ENCODE peak calls at places on chromosome 18, in eight cellular contexts. One of them, this sample, is unnamed.

GRCh38 chr18:51255694-51256093 is 58.2 kb upstream of the MEX3C start:
- DNase-seq in H9: no peak
- DNase-seq in mesothelial cell of epicardium: no peak
- DNase-seq in endothelial cell: no peak
- DNase-seq in CD4-positive, alpha-beta T cell: no peak
- DNase-seq in A549: no peak
- DNase-seq in PC-3: no peak
- DNase-seq in body of pancreas: no peak
- DNase-seq in this sample: no peak

GRCh38 chr18:533995-534601 is 33.6 kb upstream of the COLEC12 start:
- DNase-seq in A549: no peak
- DNase-seq in endothelial cell: no peak
- DNase-seq in PC-3: no peak
- DNase-seq in CD4-positive, alpha-beta T cell: no peak
- DNase-seq in mesothelial cell of epicardium: no peak
- DNase-seq in H9: no peak
- DNase-seq in body of pancreas: no peak
- DNase-seq in this sample: no peak

GRCh38 chr18:67935638-67936037 is 419.1 kb upstream of the DSEL start:
- DNase-seq in PC-3: no peak
- DNase-seq in body of pancreas: no peak
- DNase-seq in endothelial cell: no peak
- DNase-seq in H9: no peak
- DNase-seq in CD4-positive, alpha-beta T cell: no peak
- DNase-seq in mesothelial cell of epicardium: no peak
- DNase-seq in A549: no peak
- DNase-seq in this sample: no peak

GRCh38 chr18:77066101-77066500 is 66.5 kb downstream of the MBP start:
- DNase-seq in CD4-positive, alpha-beta T cell: no peak
- DNase-seq in body of pancreas: no peak
- DNase-seq in endothelial cell: no peak
- DNase-seq in mesothelial cell of epicardium: no peak
- DNase-seq in H9: no peak
- DNase-seq in A549: no peak
- DNase-seq in PC-3: no peak
- DNase-seq in this sample: no peak

GRCh38 chr18:9615973-9616559 is 1.7 kb upstream of the PPP4R1 start:
- DNase-seq in mesothelial cell of epicardium: no peak
- DNase-seq in body of pancreas: no peak
- DNase-seq in endothelial cell: no peak
- DNase-seq in CD4-positive, alpha-beta T cell: no peak
- DNase-seq in PC-3: peak; percentile 54
- DNase-seq in A549: no peak
- DNase-seq in H9: no peak
- DNase-seq in this sample: no peak

GRCh38 chr18:63505566-63506335 is 29.0 kb downstream of the SERPINB5 start:
- DNase-seq in H9: peak; percentile 42
- DNase-seq in PC-3: peak; percentile 75
- DNase-seq in CD4-positive, alpha-beta T cell: no peak
- DNase-seq in endothelial cell: peak; percentile 73
- DNase-seq in mesothelial cell of epicardium: no peak
- DNase-seq in body of pancreas: peak; percentile 6
- DNase-seq in A549: peak; percentile 44
- DNase-seq in this sample: no peak

GRCh38 chr18:23156134-23156533 is 20.8 kb downstream of the CABLES1 start:
- DNase-seq in PC-3: no peak
- DNase-seq in CD4-positive, alpha-beta T cell: no peak
- DNase-seq in H9: no peak
- DNase-seq in endothelial cell: no peak
- DNase-seq in A549: no peak
- DNase-seq in mesothelial cell of epicardium: no peak
- DNase-seq in body of pancreas: no peak
- DNase-seq in this sample: no peak

GRCh38 chr18:50266248-50266704 is at the start of gene CFAP53:
- DNase-seq in CD4-positive, alpha-beta T cell: peak; percentile 70
- DNase-seq in body of pancreas: peak; percentile 94
- DNase-seq in PC-3: peak; percentile 55
- DNase-seq in endothelial cell: peak; percentile 91
- DNase-seq in A549: peak; percentile 84
- DNase-seq in H9: peak; percentile 95
- DNase-seq in mesothelial cell of epicardium: peak; percentile 85
- DNase-seq in this sample: peak; percentile 99

GRCh38 chr18:11981383-11981632 is at the start of gene IMPA2:
- DNase-seq in mesothelial cell of epicardium: no peak
- DNase-seq in H9: no peak
- DNase-seq in PC-3: no peak
- DNase-seq in A549: no peak
- DNase-seq in body of pancreas: no peak
- DNase-seq in CD4-positive, alpha-beta T cell: no peak
- DNase-seq in endothelial cell: no peak
- DNase-seq in this sample: no peak

GRCh38 chr18:28718696-28719095 is 541.8 kb upstream of the CDH2 start:
- DNase-seq in CD4-positive, alpha-beta T cell: no peak
- DNase-seq in PC-3: no peak
- DNase-seq in H9: no peak
- DNase-seq in mesothelial cell of epicardium: no peak
- DNase-seq in A549: no peak
- DNase-seq in endothelial cell: no peak
- DNase-seq in body of pancreas: no peak
- DNase-seq in this sample: no peak

GRCh38 chr18:59861963-59862819 is 37.6 kb upstream of the PMAIP1 start:
- DNase-seq in body of pancreas: no peak
- DNase-seq in endothelial cell: no peak
- DNase-seq in H9: no peak
- DNase-seq in CD4-positive, alpha-beta T cell: no peak
- DNase-seq in mesothelial cell of epicardium: no peak
- DNase-seq in A549: no peak
- DNase-seq in PC-3: no peak
- DNase-seq in this sample: no peak

DNA sequence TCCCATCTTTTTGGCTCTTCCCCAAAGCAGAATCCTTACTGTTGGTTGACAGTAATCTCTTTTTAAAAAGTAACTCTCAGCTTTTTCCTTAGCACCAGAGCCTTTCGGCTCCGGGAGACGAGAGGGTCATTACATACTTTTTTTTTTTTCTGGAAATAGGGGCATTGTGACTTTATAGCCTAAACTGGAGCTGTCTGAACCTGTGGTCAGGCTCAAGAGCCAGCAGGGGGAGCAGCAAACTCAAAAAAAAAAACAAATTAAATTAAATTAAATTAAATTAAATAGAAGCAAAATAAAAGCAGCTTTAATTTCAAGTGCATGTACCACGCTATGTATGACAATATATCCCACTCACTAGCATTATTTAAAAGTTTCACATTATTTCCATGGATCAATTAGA is 156.6 kb downstream of the DTNA start:
- DNase-seq in CD4-positive, alpha-beta T cell: no peak
- DNase-seq in endothelial cell: no peak
- DNase-seq in mesothelial cell of epicardium: no peak
- DNase-seq in PC-3: no peak
- DNase-seq in H9: no peak
- DNase-seq in A549: no peak
- DNase-seq in body of pancreas: no peak
- DNase-seq in this sample: no peak
- TF ChIP-seq CTCF in CD4-positive, alpha-beta T cell: peak; percentile 48
- TF ChIP-seq CTCF in endothelial cell: peak; percentile 60
- TF ChIP-seq CTCF in mesothelial cell of epicardium: peak; percentile 52
- TF ChIP-seq CTCF in PC-3: no peak
- TF ChIP-seq CTCF in H9: peak; percentile 77
- TF ChIP-seq CTCF in A549: peak; percentile 59
- TF ChIP-seq CTCF in body of pancreas: no peak
- TF ChIP-seq CTCF in this sample: peak; percentile 32

GRCh38 chr18:2471523-2471922 is 99.8 kb downstream of the METTL4 start:
- DNase-seq in body of pancreas: no peak
- DNase-seq in PC-3: peak; percentile 11
- DNase-seq in CD4-positive, alpha-beta T cell: no peak
- DNase-seq in H9: no peak
- DNase-seq in mesothelial cell of epicardium: no peak
- DNase-seq in endothelial cell: no peak
- DNase-seq in A549: no peak
- DNase-seq in this sample: no peak
- TF ChIP-seq CTCF in body of pancreas: no peak
- TF ChIP-seq CTCF in PC-3: peak; percentile 45
- TF ChIP-seq CTCF in CD4-positive, alpha-beta T cell: no peak
- TF ChIP-seq CTCF in H9: peak; percentile 55
- TF ChIP-seq CTCF in mesothelial cell of epicardium: no peak
- TF ChIP-seq CTCF in endothelial cell: no peak
- TF ChIP-seq CTCF in A549: no peak
- TF ChIP-seq CTCF in this sample: no peak

DNA sequence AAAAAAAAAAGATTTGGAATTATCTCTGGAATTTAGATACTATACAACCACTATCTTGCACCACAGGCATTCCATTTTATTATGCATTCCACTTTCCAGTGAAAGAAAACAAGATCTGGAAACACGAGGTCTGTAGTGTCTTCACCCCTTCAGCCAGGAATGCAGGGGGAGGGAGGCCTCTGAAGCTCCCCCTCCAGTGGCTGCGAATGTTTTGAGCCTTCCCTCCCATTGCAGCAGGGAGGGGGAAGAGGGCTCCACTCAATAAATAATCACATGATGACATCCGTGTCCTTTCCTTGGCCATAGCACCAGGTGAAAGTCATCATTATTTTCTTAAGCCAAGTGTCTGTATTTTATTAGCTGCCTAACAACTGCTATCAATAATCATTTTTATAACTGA is 38.7 kb downstream of the ALPK2 start:
- DNase-seq in PC-3: no peak
- DNase-seq in body of pancreas: peak; percentile 11
- DNase-seq in H9: no peak
- DNase-seq in mesothelial cell of epicardium: no peak
- DNase-seq in CD4-positive, alpha-beta T cell: no peak
- DNase-seq in A549: no peak
- DNase-seq in endothelial cell: no peak
- DNase-seq in this sample: no peak
- TF ChIP-seq CTCF in PC-3: no peak
- TF ChIP-seq CTCF in body of pancreas: no peak
- TF ChIP-seq CTCF in H9: no peak
- TF ChIP-seq CTCF in mesothelial cell of epicardium: no peak
- TF ChIP-seq CTCF in CD4-positive, alpha-beta T cell: no peak
- TF ChIP-seq CTCF in A549: no peak
- TF ChIP-seq CTCF in endothelial cell: no peak
- TF ChIP-seq CTCF in this sample: no peak

GRCh38 chr18:43563780-43564179 is 286.5 kb upstream of the SYT4 start:
- DNase-seq in CD4-positive, alpha-beta T cell: no peak
- DNase-seq in A549: no peak
- DNase-seq in mesothelial cell of epicardium: no peak
- DNase-seq in endothelial cell: peak; percentile 52
- DNase-seq in body of pancreas: peak; percentile 56
- DNase-seq in PC-3: peak; percentile 38
- DNase-seq in H9: peak; percentile 38
- DNase-seq in this sample: no peak
- TF ChIP-seq CTCF in CD4-positive, alpha-beta T cell: no peak
- TF ChIP-seq CTCF in A549: peak; percentile 22
- TF ChIP-seq CTCF in mesothelial cell of epicardium: peak; percentile 35
- TF ChIP-seq CTCF in endothelial cell: peak; percentile 32
- TF ChIP-seq CTCF in body of pancreas: peak; percentile 83
- TF ChIP-seq CTCF in PC-3: peak; percentile 54
- TF ChIP-seq CTCF in H9: peak; percentile 79
- TF ChIP-seq CTCF in this sample: peak; percentile 76

GRCh38 chr18:74040459-74041332 is 106.9 kb downstream of the FBXO15 start:
- DNase-seq in PC-3: peak; percentile 52
- DNase-seq in endothelial cell: peak; percentile 75
- DNase-seq in A549: peak; percentile 46
- DNase-seq in mesothelial cell of epicardium: peak; percentile 48
- DNase-seq in CD4-positive, alpha-beta T cell: peak; percentile 40
- DNase-seq in body of pancreas: peak; percentile 58
- DNase-seq in H9: peak; percentile 82
- DNase-seq in this sample: peak; percentile 86
- TF ChIP-seq CTCF in PC-3: peak; percentile 81
- TF ChIP-seq CTCF in endothelial cell: peak; percentile 73
- TF ChIP-seq CTCF in A549: peak; percentile 52
- TF ChIP-seq CTCF in mesothelial cell of epicardium: peak; percentile 42
- TF ChIP-seq CTCF in CD4-positive, alpha-beta T cell: peak; percentile 52
- TF ChIP-seq CTCF in body of pancreas: peak; percentile 73
- TF ChIP-seq CTCF in H9: peak; percentile 88
- TF ChIP-seq CTCF in this sample: peak; percentile 53

GRCh38 chr18:48950536-48951447 is at the start of gene SMAD7:
- DNase-seq in A549: no peak
- DNase-seq in H9: peak; percentile 22
- DNase-seq in body of pancreas: no peak
- DNase-seq in PC-3: no peak
- DNase-seq in endothelial cell: no peak
- DNase-seq in CD4-positive, alpha-beta T cell: no peak
- DNase-seq in mesothelial cell of epicardium: no peak
- DNase-seq in this sample: no peak

GRCh38 chr18:48953096-48953706 is 2.4 kb upstream of the SMAD7 start:
- DNase-seq in mesothelial cell of epicardium: no peak
- DNase-seq in body of pancreas: no peak
- DNase-seq in A549: no peak
- DNase-seq in H9: peak; percentile 25
- DNase-seq in endothelial cell: no peak
- DNase-seq in CD4-positive, alpha-beta T cell: no peak
- DNase-seq in PC-3: no peak
- DNase-seq in this sample: no peak

GRCh38 chr18:48952287-48953095 is 1.7 kb upstream of the SMAD7 start:
- DNase-seq in mesothelial cell of epicardium: peak; percentile 85
- DNase-seq in body of pancreas: peak; percentile 86
- DNase-seq in CD4-positive, alpha-beta T cell: peak; percentile 43
- DNase-seq in H9: peak; percentile 84
- DNase-seq in A549: no peak
- DNase-seq in PC-3: peak; percentile 39
- DNase-seq in endothelial cell: peak; percentile 67
- DNase-seq in this sample: no peak

GRCh38 chr18:48949606-48950535 is 894 bp downstream of the SMAD7 start:
- DNase-seq in CD4-positive, alpha-beta T cell: no peak
- DNase-seq in mesothelial cell of epicardium: no peak
- DNase-seq in PC-3: peak; percentile 37
- DNase-seq in endothelial cell: peak; percentile 55
- DNase-seq in A549: no peak
- DNase-seq in body of pancreas: peak; percentile 55
- DNase-seq in H9: peak; percentile 51
- DNase-seq in this sample: no peak

GRCh38 chr18:48951448-48952286 is 902 bp upstream of the SMAD7 start:
- DNase-seq in CD4-positive, alpha-beta T cell: peak; percentile 80
- DNase-seq in body of pancreas: peak; percentile 93
- DNase-seq in endothelial cell: peak; percentile 70
- DNase-seq in PC-3: peak; percentile 61
- DNase-seq in mesothelial cell of epicardium: peak; percentile 80
- DNase-seq in H9: peak; percentile 90
- DNase-seq in A549: no peak
- DNase-seq in this sample: peak; percentile 81
- TF ChIP-seq CTCF in CD4-positive, alpha-beta T cell: no peak
- TF ChIP-seq CTCF in body of pancreas: peak; percentile 44
- TF ChIP-seq CTCF in endothelial cell: peak; percentile 16
- TF ChIP-seq CTCF in PC-3: no peak
- TF ChIP-seq CTCF in mesothelial cell of epicardium: peak; percentile 5
- TF ChIP-seq CTCF in H9: peak; percentile 38
- TF ChIP-seq CTCF in A549: no peak
- TF ChIP-seq CTCF in this sample: no peak

DNA sequence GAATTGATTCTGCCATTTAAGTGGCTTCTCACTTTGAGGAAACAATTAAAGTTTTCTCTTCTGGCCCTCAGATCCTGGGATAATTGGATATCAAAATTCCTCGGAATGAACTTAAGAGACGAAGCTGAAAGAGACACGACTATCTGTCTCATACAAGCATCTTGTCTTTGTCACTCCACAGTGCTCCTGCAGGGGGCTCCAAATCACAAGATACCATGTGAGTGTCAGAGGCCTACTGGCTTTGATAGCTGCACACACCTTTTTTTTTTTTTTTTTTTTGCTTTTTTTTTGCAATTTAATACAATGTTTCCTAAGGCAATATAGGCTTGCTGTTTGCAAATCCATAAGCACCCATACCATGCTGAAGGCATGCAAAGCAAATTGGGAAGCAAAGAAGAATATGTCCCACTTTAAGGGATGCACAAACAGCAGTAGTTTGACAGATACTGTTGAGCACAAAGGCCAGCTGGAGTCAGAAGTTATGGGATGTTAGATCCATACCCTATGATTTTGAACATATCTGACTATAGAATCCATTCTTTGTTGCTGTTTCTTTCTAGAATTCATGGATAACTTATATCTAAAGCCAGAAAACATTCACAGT is 109.0 kb upstream of the CBLN2 start:
- DNase-seq in H9: peak; percentile 71
- DNase-seq in body of pancreas: peak; percentile 27
- DNase-seq in PC-3: peak; percentile 65
- DNase-seq in A549: peak; percentile 4
- DNase-seq in CD4-positive, alpha-beta T cell: no peak
- DNase-seq in endothelial cell: peak; percentile 69
- DNase-seq in mesothelial cell of epicardium: peak; percentile 63
- DNase-seq in this sample: peak; percentile 59
- TF ChIP-seq CTCF in H9: peak; percentile 75
- TF ChIP-seq CTCF in body of pancreas: peak; percentile 39
- TF ChIP-seq CTCF in PC-3: peak; percentile 68
- TF ChIP-seq CTCF in A549: no peak
- TF ChIP-seq CTCF in CD4-positive, alpha-beta T cell: peak; percentile 13
- TF ChIP-seq CTCF in endothelial cell: peak; percentile 49
- TF ChIP-seq CTCF in mesothelial cell of epicardium: peak; percentile 34
- TF ChIP-seq CTCF in this sample: peak; percentile 45